ENCODE peak calls at places on chromosomes 4 and X, in five cellular contexts. One of them, this sample, is unnamed.

GRCh38 chrX:38639730-38640129 is 78.4 kb downstream of the TSPAN7 start:
- DNase-seq in sciatic nerve: no peak
- DNase-seq in adipocyte: no peak
- DNase-seq in glomerular endothelial cell: no peak
- DNase-seq in fibroblast of lung: no peak
- DNase-seq in this sample: no peak

GRCh38 chr4:123823244-123823643 is 426.6 kb downstream of the SPRY1 start:
- DNase-seq in sciatic nerve: no peak
- DNase-seq in adipocyte: no peak
- DNase-seq in glomerular endothelial cell: no peak
- DNase-seq in fibroblast of lung: no peak
- DNase-seq in this sample: no peak

GRCh38 chrX:22383988-22384387 is 111.3 kb downstream of the CBLL2 start:
- DNase-seq in sciatic nerve: no peak
- DNase-seq in adipocyte: no peak
- DNase-seq in glomerular endothelial cell: no peak
- DNase-seq in fibroblast of lung: no peak
- DNase-seq in this sample: no peak

GRCh38 chr4:130125468-130125867 is 1029.5 kb downstream of the C4orf33 start:
- DNase-seq in sciatic nerve: no peak
- DNase-seq in adipocyte: no peak
- DNase-seq in glomerular endothelial cell: no peak
- DNase-seq in fibroblast of lung: peak
- DNase-seq in this sample: no peak

GRCh38 chr4:7581477-7581876 is 146.7 kb upstream of the PSAPL1 start:
- DNase-seq in sciatic nerve: no peak
- DNase-seq in adipocyte: peak
- DNase-seq in glomerular endothelial cell: no peak
- DNase-seq in fibroblast of lung: peak
- DNase-seq in this sample: no peak

GRCh38 chrX:136764206-136764605 is 16.5 kb downstream of the ARHGEF6 start:
- DNase-seq in sciatic nerve: no peak
- DNase-seq in adipocyte: no peak
- DNase-seq in glomerular endothelial cell: no peak
- DNase-seq in fibroblast of lung: no peak
- DNase-seq in this sample: no peak

GRCh38 chr4:1008840-1009646 is 2.4 kb upstream of the FGFRL1 start:
- DNase-seq in sciatic nerve: no peak
- DNase-seq in adipocyte: peak
- DNase-seq in glomerular endothelial cell: no peak
- DNase-seq in fibroblast of lung: no peak
- DNase-seq in this sample: no peak

GRCh38 chr4:26171953-26172352 is 148.9 kb upstream of the RBPJ start:
- DNase-seq in sciatic nerve: no peak
- DNase-seq in adipocyte: peak
- DNase-seq in glomerular endothelial cell: no peak
- DNase-seq in fibroblast of lung: peak
- DNase-seq in this sample: no peak

GRCh38 chr4:71187399-71188196 is 151.2 kb upstream of the SLC4A4 start:
- DNase-seq in sciatic nerve: peak
- DNase-seq in adipocyte: peak
- DNase-seq in glomerular endothelial cell: no peak
- DNase-seq in fibroblast of lung: peak
- DNase-seq in this sample: peak

GRCh38 chr4:185020293-185020808 is 2.1 kb downstream of the HELT start:
- DNase-seq in sciatic nerve: no peak
- DNase-seq in adipocyte: no peak
- DNase-seq in glomerular endothelial cell: no peak
- DNase-seq in fibroblast of lung: no peak
- DNase-seq in this sample: no peak

GRCh38 chr4:109072595-109072994 is 229.9 kb downstream of the COL25A1 start:
- DNase-seq in sciatic nerve: no peak
- DNase-seq in adipocyte: peak
- DNase-seq in glomerular endothelial cell: no peak
- DNase-seq in fibroblast of lung: peak
- DNase-seq in this sample: no peak

GRCh38 chrX:51148848-51149247 is 183.8 kb upstream of the NUDT10 start:
- DNase-seq in sciatic nerve: no peak
- DNase-seq in adipocyte: no peak
- DNase-seq in glomerular endothelial cell: no peak
- DNase-seq in fibroblast of lung: no peak
- DNase-seq in this sample: no peak

GRCh38 chr4:146428298-146428697 is 93.4 kb downstream of the SLC10A7 start:
- DNase-seq in sciatic nerve: no peak
- DNase-seq in adipocyte: no peak
- DNase-seq in glomerular endothelial cell: no peak
- DNase-seq in fibroblast of lung: no peak
- DNase-seq in this sample: no peak

GRCh38 chrX:24153175-24153795 is 3.8 kb downstream of the ZFX start:
- DNase-seq in sciatic nerve: no peak
- DNase-seq in adipocyte: peak
- DNase-seq in glomerular endothelial cell: no peak
- DNase-seq in fibroblast of lung: no peak
- DNase-seq in this sample: peak

GRCh38 chr4:148203056-148203898 is 238.9 kb downstream of the NR3C2 start:
- DNase-seq in sciatic nerve: no peak
- DNase-seq in adipocyte: no peak
- DNase-seq in glomerular endothelial cell: no peak
- DNase-seq in fibroblast of lung: no peak
- DNase-seq in this sample: no peak

GRCh38 chr4:20532871-20533870 is 167.1 kb upstream of the PACRGL start:
- DNase-seq in sciatic nerve: no peak
- DNase-seq in adipocyte: peak
- DNase-seq in glomerular endothelial cell: no peak
- DNase-seq in fibroblast of lung: peak
- DNase-seq in this sample: no peak

GRCh38 chr4:101730291-101731117 is 60.0 kb upstream of the BANK1 start:
- DNase-seq in sciatic nerve: peak
- DNase-seq in adipocyte: peak
- DNase-seq in glomerular endothelial cell: peak
- DNase-seq in fibroblast of lung: peak
- DNase-seq in this sample: peak

GRCh38 chr4:86961605-86962295 is 26.9 kb downstream of the AFF1 start:
- DNase-seq in sciatic nerve: no peak
- DNase-seq in adipocyte: no peak
- DNase-seq in glomerular endothelial cell: no peak
- DNase-seq in fibroblast of lung: peak
- DNase-seq in this sample: no peak